ENCODE peak calls at places on chromosomes 3 and 15, in four cellular contexts. One of them, this sample, is unnamed.

GRCh38 chr3:29004885-29005599 is 275.8 kb upstream of the RBMS3 start:
- DNase-seq in mucosa of descending colon: no peak
- DNase-seq in iris pigment epithelial cell: no peak
- DNase-seq in stimulated activated CD4-positive, alpha-beta T cell treated with anti-CD3 and anti-CD28 coated beads, TNF-alpha, amount 100 ng/mL, for 1 hour: no peak
- DNase-seq in this sample: no peak

GRCh38 chr3:183073839-183074615 is 25.3 kb downstream of the MCCC1 start:
- DNase-seq in mucosa of descending colon: no peak
- DNase-seq in iris pigment epithelial cell: peak; percentile 30
- DNase-seq in stimulated activated CD4-positive, alpha-beta T cell treated with anti-CD3 and anti-CD28 coated beads, TNF-alpha, amount 100 ng/mL, for 1 hour: no peak
- DNase-seq in this sample: no peak

GRCh38 chr15:63559753-63560152 is 37.4 kb upstream of the FBXL22 start:
- DNase-seq in mucosa of descending colon: no peak
- DNase-seq in iris pigment epithelial cell: no peak
- DNase-seq in stimulated activated CD4-positive, alpha-beta T cell treated with anti-CD3 and anti-CD28 coated beads, TNF-alpha, amount 100 ng/mL, for 1 hour: no peak
- DNase-seq in this sample: no peak

GRCh38 chr3:122918576-122919290 is 108.8 kb downstream of the SEMA5B start:
- DNase-seq in mucosa of descending colon: no peak
- DNase-seq in iris pigment epithelial cell: peak; percentile 17
- DNase-seq in stimulated activated CD4-positive, alpha-beta T cell treated with anti-CD3 and anti-CD28 coated beads, TNF-alpha, amount 100 ng/mL, for 1 hour: no peak
- DNase-seq in this sample: no peak

GRCh38 chr3:173889522-173890055 is 492.0 kb downstream of the NLGN1 start:
- DNase-seq in mucosa of descending colon: no peak
- DNase-seq in iris pigment epithelial cell: no peak
- DNase-seq in stimulated activated CD4-positive, alpha-beta T cell treated with anti-CD3 and anti-CD28 coated beads, TNF-alpha, amount 100 ng/mL, for 1 hour: no peak
- DNase-seq in this sample: no peak

GRCh38 chr15:43406808-43407207 is 35.9 kb downstream of the TUBGCP4 start:
- DNase-seq in mucosa of descending colon: no peak
- DNase-seq in iris pigment epithelial cell: no peak
- DNase-seq in stimulated activated CD4-positive, alpha-beta T cell treated with anti-CD3 and anti-CD28 coated beads, TNF-alpha, amount 100 ng/mL, for 1 hour: no peak
- DNase-seq in this sample: no peak

GRCh38 chr15:90295270-90295648 is 29.8 kb downstream of the NGRN start:
- DNase-seq in mucosa of descending colon: no peak
- DNase-seq in iris pigment epithelial cell: no peak
- DNase-seq in stimulated activated CD4-positive, alpha-beta T cell treated with anti-CD3 and anti-CD28 coated beads, TNF-alpha, amount 100 ng/mL, for 1 hour: no peak
- DNase-seq in this sample: no peak

GRCh38 chr3:117219296-117219695 is 509.7 kb downstream of the TUSC7 start:
- DNase-seq in mucosa of descending colon: no peak
- DNase-seq in iris pigment epithelial cell: no peak
- DNase-seq in stimulated activated CD4-positive, alpha-beta T cell treated with anti-CD3 and anti-CD28 coated beads, TNF-alpha, amount 100 ng/mL, for 1 hour: no peak
- DNase-seq in this sample: no peak

GRCh38 chr15:49383266-49383665 is 39.8 kb upstream of the FGF7 start:
- DNase-seq in mucosa of descending colon: no peak
- DNase-seq in iris pigment epithelial cell: peak; percentile 58
- DNase-seq in stimulated activated CD4-positive, alpha-beta T cell treated with anti-CD3 and anti-CD28 coated beads, TNF-alpha, amount 100 ng/mL, for 1 hour: no peak
- DNase-seq in this sample: no peak

GRCh38 chr3:45571969-45572368 is 22.6 kb upstream of the LIMD1 start:
- DNase-seq in mucosa of descending colon: no peak
- DNase-seq in iris pigment epithelial cell: no peak
- DNase-seq in stimulated activated CD4-positive, alpha-beta T cell treated with anti-CD3 and anti-CD28 coated beads, TNF-alpha, amount 100 ng/mL, for 1 hour: no peak
- DNase-seq in this sample: no peak

GRCh38 chr3:97871206-97871605 is 49.4 kb downstream of the CRYBG3 start:
- DNase-seq in mucosa of descending colon: no peak
- DNase-seq in iris pigment epithelial cell: peak; percentile 34
- DNase-seq in stimulated activated CD4-positive, alpha-beta T cell treated with anti-CD3 and anti-CD28 coated beads, TNF-alpha, amount 100 ng/mL, for 1 hour: no peak
- DNase-seq in this sample: no peak

GRCh38 chr3:161222662-161223061 is 1.6 kb downstream of the NMD3 start:
- DNase-seq in mucosa of descending colon: no peak
- DNase-seq in iris pigment epithelial cell: no peak
- DNase-seq in stimulated activated CD4-positive, alpha-beta T cell treated with anti-CD3 and anti-CD28 coated beads, TNF-alpha, amount 100 ng/mL, for 1 hour: no peak
- DNase-seq in this sample: no peak

GRCh38 chr3:107217161-107217560 is 160.1 kb upstream of the CCDC54 start:
- DNase-seq in mucosa of descending colon: no peak
- DNase-seq in iris pigment epithelial cell: peak; percentile 98
- DNase-seq in stimulated activated CD4-positive, alpha-beta T cell treated with anti-CD3 and anti-CD28 coated beads, TNF-alpha, amount 100 ng/mL, for 1 hour: no peak
- DNase-seq in this sample: no peak

GRCh38 chr3:40057077-40057476 is 247.7 kb downstream of the MYRIP start:
- DNase-seq in mucosa of descending colon: no peak
- DNase-seq in iris pigment epithelial cell: no peak
- DNase-seq in stimulated activated CD4-positive, alpha-beta T cell treated with anti-CD3 and anti-CD28 coated beads, TNF-alpha, amount 100 ng/mL, for 1 hour: no peak
- DNase-seq in this sample: no peak

GRCh38 chr3:46571684-46572083 is 5.6 kb upstream of the LRRC2 start:
- DNase-seq in mucosa of descending colon: no peak
- DNase-seq in iris pigment epithelial cell: no peak
- DNase-seq in stimulated activated CD4-positive, alpha-beta T cell treated with anti-CD3 and anti-CD28 coated beads, TNF-alpha, amount 100 ng/mL, for 1 hour: no peak
- DNase-seq in this sample: no peak

GRCh38 chr3:50290116-50290745 is 2.0 kb downstream of the IFRD2 start:
- DNase-seq in mucosa of descending colon: peak; percentile 39
- DNase-seq in iris pigment epithelial cell: no peak
- DNase-seq in stimulated activated CD4-positive, alpha-beta T cell treated with anti-CD3 and anti-CD28 coated beads, TNF-alpha, amount 100 ng/mL, for 1 hour: no peak
- DNase-seq in this sample: peak; percentile 77

GRCh38 chr15:82571722-82572222 is 31.5 kb upstream of the RPS17 start:
- DNase-seq in mucosa of descending colon: peak; percentile 35
- DNase-seq in iris pigment epithelial cell: peak; percentile 59
- DNase-seq in stimulated activated CD4-positive, alpha-beta T cell treated with anti-CD3 and anti-CD28 coated beads, TNF-alpha, amount 100 ng/mL, for 1 hour: no peak
- DNase-seq in this sample: peak; percentile 61

GRCh38 chr15:98609144-98609852 is 39.0 kb upstream of the IGF1R start:
- DNase-seq in mucosa of descending colon: no peak
- DNase-seq in iris pigment epithelial cell: peak; percentile 52
- DNase-seq in stimulated activated CD4-positive, alpha-beta T cell treated with anti-CD3 and anti-CD28 coated beads, TNF-alpha, amount 100 ng/mL, for 1 hour: no peak
- DNase-seq in this sample: peak; percentile 35

GRCh38 chr3:48656061-48656840 is 6.4 kb downstream of the CELSR3 start:
- DNase-seq in mucosa of descending colon: peak; percentile 87
- DNase-seq in iris pigment epithelial cell: peak; percentile 68
- DNase-seq in stimulated activated CD4-positive, alpha-beta T cell treated with anti-CD3 and anti-CD28 coated beads, TNF-alpha, amount 100 ng/mL, for 1 hour: peak; percentile 61
- DNase-seq in this sample: peak; percentile 85

GRCh38 chr3:9701006-9701405 is 2.6 kb upstream of the CPNE9 start:
- DNase-seq in mucosa of descending colon: no peak
- DNase-seq in iris pigment epithelial cell: no peak
- DNase-seq in stimulated activated CD4-positive, alpha-beta T cell treated with anti-CD3 and anti-CD28 coated beads, TNF-alpha, amount 100 ng/mL, for 1 hour: no peak
- DNase-seq in this sample: no peak

GRCh38 chr3:3573341-3573740 is 225.9 kb upstream of the LRRN1 start:
- DNase-seq in mucosa of descending colon: no peak
- DNase-seq in iris pigment epithelial cell: no peak
- DNase-seq in stimulated activated CD4-positive, alpha-beta T cell treated with anti-CD3 and anti-CD28 coated beads, TNF-alpha, amount 100 ng/mL, for 1 hour: no peak
- DNase-seq in this sample: no peak

GRCh38 chr3:11212301-11212613 is 58.0 kb downstream of the HRH1 start:
- DNase-seq in mucosa of descending colon: no peak
- DNase-seq in iris pigment epithelial cell: no peak
- DNase-seq in stimulated activated CD4-positive, alpha-beta T cell treated with anti-CD3 and anti-CD28 coated beads, TNF-alpha, amount 100 ng/mL, for 1 hour: no peak
- DNase-seq in this sample: no peak

GRCh38 chr3:102182162-102182561 is 252.7 kb upstream of the ZPLD1 start:
- DNase-seq in mucosa of descending colon: no peak
- DNase-seq in iris pigment epithelial cell: peak; percentile 89
- DNase-seq in stimulated activated CD4-positive, alpha-beta T cell treated with anti-CD3 and anti-CD28 coated beads, TNF-alpha, amount 100 ng/mL, for 1 hour: no peak
- DNase-seq in this sample: no peak

GRCh38 chr3:124761250-124761796 is 31.1 kb downstream of the UMPS start:
- DNase-seq in mucosa of descending colon: peak; percentile 86
- DNase-seq in iris pigment epithelial cell: peak; percentile 92
- DNase-seq in stimulated activated CD4-positive, alpha-beta T cell treated with anti-CD3 and anti-CD28 coated beads, TNF-alpha, amount 100 ng/mL, for 1 hour: peak; percentile 43
- DNase-seq in this sample: peak; percentile 61

GRCh38 chr3:98329392-98330124 is 24.1 kb upstream of the OR5K4 start:
- DNase-seq in mucosa of descending colon: no peak
- DNase-seq in iris pigment epithelial cell: peak; percentile 49
- DNase-seq in stimulated activated CD4-positive, alpha-beta T cell treated with anti-CD3 and anti-CD28 coated beads, TNF-alpha, amount 100 ng/mL, for 1 hour: no peak
- DNase-seq in this sample: no peak

This sample was measured in pancreas.